ENCODE peak calls at places on chromosomes 2 and 18, in ten cellular contexts. Q, W, F, U, N, B, H, D, C and E are unnamed samples.

GRCh38 chr2:173830169-173830568 is 135.0 kb downstream of the SP3 start:
- DNase-seq in Q (no peak), W (no peak), F (no peak), U (no peak), N (no peak), B (no peak), H (no peak), D (no peak), C (no peak), E (no peak)

GRCh38 chr2:149042881-149043280 is 4.4 kb downstream of the LYPD6B start:
- DNase-seq in Q (no peak), W (no peak), F (no peak), U (no peak), N (no peak), B (no peak), H (no peak), D (no peak), C (no peak), E (no peak)

GRCh38 chr2:228533156-228533555 is 351.7 kb upstream of the SPHKAP start:
- DNase-seq in Q (no peak), W (no peak), F (no peak), U (no peak), N (no peak), B (no peak), H (no peak), D (no peak), C (no peak), E (no peak)

GRCh38 chr2:627926-628560 is 49.2 kb downstream of the TMEM18 start:
- DNase-seq in Q (no peak), W (no peak), F (no peak), U (no peak), N (no peak), B (no peak), H (no peak), D (no peak), C (no peak), E (no peak)

GRCh38 chr2:31429759-31430438 is 15.4 kb upstream of the XDH start:
- DNase-seq in Q (no peak), W (peak; percentile 50), F (no peak), U (peak; percentile 73), N (no peak), B (no peak), H (no peak), D (no peak), C (no peak), E (no peak)

GRCh38 chr2:209933499-209934458 is 68.7 kb upstream of the RPE start:
- DNase-seq in Q (no peak), W (peak; percentile 75), F (peak; percentile 79), U (no peak), N (no peak), B (no peak), H (no peak), D (no peak), C (no peak), E (no peak)

GRCh38 chr2:240238786-240239185 is 98.3 kb upstream of the OTOS start:
- DNase-seq in Q (no peak), W (no peak), F (no peak), U (no peak), N (no peak), B (no peak), H (no peak), D (no peak), C (no peak), E (no peak)

GRCh38 chr2:242098445-242099128 is 229.1 kb downstream of the RTP5 start:
- DNase-seq in Q (no peak), W (peak; percentile 53), F (no peak), U (no peak), N (no peak), B (no peak), H (no peak), D (no peak), C (no peak), E (no peak)

GRCh38 chr2:120937736-120938131 is 202.1 kb downstream of the GLI2 start:
- DNase-seq in Q (no peak), W (peak; percentile 77), F (no peak), U (no peak), N (no peak), B (peak; percentile 48), H (no peak), D (no peak), C (no peak), E (no peak)

GRCh38 chr2:111024496-111024895 is 96.2 kb upstream of the BCL2L11 start:
- DNase-seq in Q (no peak), W (no peak), F (no peak), U (no peak), N (no peak), B (no peak), H (no peak), D (no peak), C (no peak), E (peak; percentile 79)

GRCh38 chr2:171706152-171706803 is 19.0 kb downstream of the DYNC1I2 start:
- DNase-seq in Q (no peak), W (peak; percentile 46), F (no peak), U (no peak), N (no peak), B (no peak), H (no peak), D (peak; percentile 9), C (no peak), E (no peak)

GRCh38 chr18:12744103-12744502 is 41.3 kb downstream of the PSMG2 start:
- DNase-seq in Q (no peak), W (peak; percentile 84), F (peak; percentile 29), U (no peak), N (no peak), B (peak; percentile 33), H (no peak), D (no peak), C (no peak), E (no peak)

GRCh38 chr2:125455110-125455509 is 1200.8 kb upstream of the GYPC start:
- DNase-seq in Q (no peak), W (peak; percentile 66), F (no peak), U (no peak), N (no peak), B (no peak), H (no peak), D (no peak), C (no peak), E (no peak)

GRCh38 chr18:8515142-8515865 is 93.9 kb upstream of the RAB12 start:
- DNase-seq in Q (no peak), W (no peak), F (no peak), U (no peak), N (no peak), B (no peak), H (no peak), D (no peak), C (no peak), E (no peak)

GRCh38 chr2:36485521-36485920 is 112.4 kb downstream of the FEZ2 start:
- DNase-seq in Q (no peak), W (peak; percentile 94), F (no peak), U (peak; percentile 25), N (no peak), B (no peak), H (no peak), D (no peak), C (no peak), E (no peak)

GRCh38 chr18:37564796-37565137 is 831 bp downstream of the CELF4 start:
- DNase-seq in Q (peak; percentile 69), W (peak; percentile 21), F (peak; percentile 74), U (no peak), N (peak; percentile 38), B (peak; percentile 92), H (no peak), D (peak; percentile 93), C (peak; percentile 12), E (peak; percentile 33)

GRCh38 chr2:29063646-29064372 is 10.5 kb downstream of the PCARE start:
- DNase-seq in Q (no peak), W (peak; percentile 68), F (no peak), U (no peak), N (no peak), B (no peak), H (no peak), D (peak; percentile 68), C (no peak), E (no peak)

GRCh38 chr2:119059940-119060339 is 98.6 kb downstream of the C1QL2 start:
- DNase-seq in Q (no peak), W (no peak), F (no peak), U (no peak), N (no peak), B (no peak), H (no peak), D (no peak), C (no peak), E (no peak)

GRCh38 chr18:76398899-76399612 is 96.0 kb downstream of the ZNF516 start:
- DNase-seq in Q (peak; percentile 88), W (peak; percentile 77), F (peak; percentile 77), U (peak; percentile 59), N (peak; percentile 82), B (peak; percentile 79), H (peak; percentile 85), D (peak; percentile 89), C (peak; percentile 67), E (peak; percentile 80)

GRCh38 chr2:48209214-48209885 is 303.1 kb upstream of the FBXO11 start:
- DNase-seq in Q (no peak), W (peak; percentile 52), F (no peak), U (no peak), N (no peak), B (no peak), H (no peak), D (no peak), C (peak; percentile 16), E (no peak)

GRCh38 chr2:189298038-189298437 is 118.5 kb upstream of the COL5A2 start:
- DNase-seq in Q (no peak), W (peak; percentile 54), F (no peak), U (no peak), N (no peak), B (no peak), H (no peak), D (no peak), C (no peak), E (no peak)

GRCh38 chr18:9838144-9838877 is 47.5 kb upstream of the TXNDC2 start:
- DNase-seq in Q (peak; percentile 76), W (no peak), F (no peak), U (peak; percentile 91), N (no peak), B (peak; percentile 12), H (no peak), D (peak; percentile 85), C (no peak), E (no peak)
- H3K27ac ChIP-seq in Q (peak overlapping the region; percentile 79), W (no peak overlapping the region), F (no peak overlapping the region), U (peak overlapping the region; percentile 39), N (no peak overlapping the region), B (no peak overlapping the region), H (no peak overlapping the region), D (no peak overlapping the region), C (peak overlapping the region; percentile 0), E (no peak overlapping the region)

GRCh38 chr2:230739961-230740360 is 27.3 kb downstream of the CAB39 start:
- DNase-seq in Q (no peak), W (no peak), F (no peak), U (no peak), N (no peak), B (no peak), H (no peak), D (no peak), C (no peak), E (no peak)
- H3K36me3 ChIP-seq in Q (peaks cover 4% of the 10 kb centered on the region), W (peaks cover 10% of the 10 kb centered on the region), F (no peaks in the 10 kb centered on the region), U (peaks cover 29% of the 10 kb centered on the region), N (no peaks in the 10 kb centered on the region), B (no peaks in the 10 kb centered on the region), H (peaks cover 10% of the 10 kb centered on the region), D (no peaks in the 10 kb centered on the region), C (no peaks in the 10 kb centered on the region), E (no peaks in the 10 kb centered on the region)

GRCh38 chr2:16628316-16628715 is 37.3 kb downstream of the CYRIA start:
- DNase-seq in Q (no peak), W (peak; percentile 31), F (no peak), U (no peak), N (no peak), B (no peak), H (no peak), D (no peak), C (no peak), E (no peak)
- TF ChIP-seq CTCF in Q (no peak), W (no peak), F (no peak), U (no peak), N (no peak), B (no peak), H (no peak), D (no peak), C (no peak), E (no peak)

GRCh38 chr2:157890960-157891629 is 15.0 kb upstream of the ACVR1 start:
- DNase-seq in Q (no peak), W (no peak), F (no peak), U (no peak), N (no peak), B (no peak), H (no peak), D (no peak), C (no peak), E (no peak)
- H3K27ac ChIP-seq in Q (no peak overlapping the region), W (no peak overlapping the region), F (no peak overlapping the region), U (no peak overlapping the region), N (no peak overlapping the region), B (no peak overlapping the region), H (no peak overlapping the region), D (no peak overlapping the region), C (no peak overlapping the region), E (no peak overlapping the region)